ENCODE peak calls at places on chromosomes 7 and 10, in four cellular contexts. One of them, this sample, is unnamed.

GRCh38 chr10:78556700-78557432 is 511.9 kb upstream of the ZMIZ1 start:
- DNase-seq in pancreas: no peak
- DNase-seq in thoracic aorta: no peak
- DNase-seq in heart right ventricle: no peak
- DNase-seq in this sample: no peak

GRCh38 chr7:27107901-27108381 is 5.5 kb upstream of the HOXA2 start:
- DNase-seq in pancreas: no peak
- DNase-seq in thoracic aorta: no peak
- DNase-seq in heart right ventricle: no peak
- DNase-seq in this sample: no peak

GRCh38 chr7:143407296-143408246 is 1.1 kb downstream of the EPHA1 start:
- DNase-seq in pancreas: no peak
- DNase-seq in thoracic aorta: no peak
- DNase-seq in heart right ventricle: no peak
- DNase-seq in this sample: no peak

GRCh38 chr10:44263771-44264170 is 121.1 kb downstream of the CXCL12 start:
- DNase-seq in pancreas: no peak
- DNase-seq in thoracic aorta: no peak
- DNase-seq in heart right ventricle: no peak
- DNase-seq in this sample: no peak

GRCh38 chr7:47513741-47514241 is 68.1 kb downstream of the TNS3 start:
- DNase-seq in pancreas: no peak
- DNase-seq in thoracic aorta: no peak
- DNase-seq in heart right ventricle: no peak
- DNase-seq in this sample: peak; percentile 94

GRCh38 chr10:69253171-69253570 is 25.1 kb upstream of the HK1 start:
- DNase-seq in pancreas: no peak
- DNase-seq in thoracic aorta: no peak
- DNase-seq in heart right ventricle: no peak
- DNase-seq in this sample: no peak

GRCh38 chr10:126571203-126571602 is 99.3 kb downstream of the C10orf90 start:
- DNase-seq in pancreas: peak; percentile 77
- DNase-seq in thoracic aorta: no peak
- DNase-seq in heart right ventricle: no peak
- DNase-seq in this sample: no peak

GRCh38 chr10:49512121-49512809 is 26.7 kb downstream of the ERCC6 start:
- DNase-seq in pancreas: no peak
- DNase-seq in thoracic aorta: no peak
- DNase-seq in heart right ventricle: no peak
- DNase-seq in this sample: no peak

GRCh38 chr7:32871624-32872371 is 19.8 kb downstream of the KBTBD2 start:
- DNase-seq in pancreas: no peak
- DNase-seq in thoracic aorta: no peak
- DNase-seq in heart right ventricle: no peak
- DNase-seq in this sample: no peak

GRCh38 chr10:120977892-120978291 is 126.7 kb downstream of the WDR11 start:
- DNase-seq in pancreas: no peak
- DNase-seq in thoracic aorta: no peak
- DNase-seq in heart right ventricle: no peak
- DNase-seq in this sample: no peak

GRCh38 chr7:151081170-151082101 is 827 bp upstream of the FASTK start:
- DNase-seq in pancreas: peak; percentile 69
- DNase-seq in thoracic aorta: no peak
- DNase-seq in heart right ventricle: no peak
- DNase-seq in this sample: no peak

GRCh38 chr7:3482147-3482921 is 181.3 kb downstream of the SDK1 start:
- DNase-seq in pancreas: no peak
- DNase-seq in thoracic aorta: no peak
- DNase-seq in heart right ventricle: no peak
- DNase-seq in this sample: peak; percentile 3

GRCh38 chr10:131970946-131971345 is 10.8 kb downstream of the BNIP3 start:
- DNase-seq in pancreas: no peak
- DNase-seq in thoracic aorta: no peak
- DNase-seq in heart right ventricle: no peak
- DNase-seq in this sample: no peak

GRCh38 chr7:120583835-120584586 is 273.9 kb downstream of the TSPAN12 start:
- DNase-seq in pancreas: no peak
- DNase-seq in thoracic aorta: no peak
- DNase-seq in heart right ventricle: no peak
- DNase-seq in this sample: peak; percentile 57

GRCh38 chr10:33422779-33423520 is 88.5 kb upstream of the NRP1 start:
- DNase-seq in pancreas: peak; percentile 80
- DNase-seq in thoracic aorta: no peak
- DNase-seq in heart right ventricle: no peak
- DNase-seq in this sample: no peak

GRCh38 chr7:111424768-111425167 is 137.5 kb downstream of the IMMP2L start:
- DNase-seq in pancreas: no peak
- DNase-seq in thoracic aorta: no peak
- DNase-seq in heart right ventricle: no peak
- DNase-seq in this sample: no peak

GRCh38 chr10:129025774-129026173 is 441.3 kb upstream of the MGMT start:
- DNase-seq in pancreas: no peak
- DNase-seq in thoracic aorta: no peak
- DNase-seq in heart right ventricle: no peak
- DNase-seq in this sample: no peak

GRCh38 chr7:3039787-3040186 is 3.9 kb downstream of the CARD11 start:
- DNase-seq in pancreas: no peak
- DNase-seq in thoracic aorta: no peak
- DNase-seq in heart right ventricle: no peak
- DNase-seq in this sample: no peak

GRCh38 chr10:69101451-69102095 is 13.7 kb downstream of the SRGN start:
- DNase-seq in pancreas: no peak
- DNase-seq in thoracic aorta: no peak
- DNase-seq in heart right ventricle: no peak
- DNase-seq in this sample: no peak

GRCh38 chr7:125061776-125062397 is 132.3 kb upstream of the POT1 start:
- DNase-seq in pancreas: no peak
- DNase-seq in thoracic aorta: no peak
- DNase-seq in heart right ventricle: no peak
- DNase-seq in this sample: no peak

GRCh38 chr10:12062754-12063482 is 5.8 kb upstream of the DHTKD1 start:
- DNase-seq in pancreas: no peak
- DNase-seq in thoracic aorta: no peak
- DNase-seq in heart right ventricle: no peak
- DNase-seq in this sample: no peak

GRCh38 chr7:105831824-105832535 is 44.4 kb downstream of the ATXN7L1 start:
- DNase-seq in pancreas: no peak
- DNase-seq in thoracic aorta: no peak
- DNase-seq in heart right ventricle: no peak
- DNase-seq in this sample: no peak

GRCh38 chr7:140645166-140645565 is 4.6 kb upstream of the DENND2A start:
- DNase-seq in pancreas: no peak
- DNase-seq in thoracic aorta: no peak
- DNase-seq in heart right ventricle: no peak
- DNase-seq in this sample: no peak

GRCh38 chr10:46541017-46541661 is 15.3 kb downstream of the GPRIN2 start:
- DNase-seq in pancreas: peak; percentile 65
- DNase-seq in thoracic aorta: no peak
- DNase-seq in heart right ventricle: no peak
- DNase-seq in this sample: no peak

GRCh38 chr10:54372164-54372563 is 428.9 kb downstream of the PCDH15 start:
- DNase-seq in pancreas: no peak
- DNase-seq in thoracic aorta: no peak
- DNase-seq in heart right ventricle: no peak
- DNase-seq in this sample: no peak

GRCh38 chr10:122280156-122280555 is 9.1 kb downstream of the BTBD16 start:
- DNase-seq in pancreas: no peak
- DNase-seq in thoracic aorta: no peak
- DNase-seq in heart right ventricle: no peak
- DNase-seq in this sample: no peak

GRCh38 chr7:140534743-140535142 is 55.4 kb upstream of the MKRN1 start:
- DNase-seq in pancreas: no peak
- DNase-seq in thoracic aorta: no peak
- DNase-seq in heart right ventricle: peak; percentile 24
- DNase-seq in this sample: no peak

GRCh38 chr7:21616796-21617436 is 74.1 kb downstream of the DNAH11 start:
- DNase-seq in pancreas: no peak
- DNase-seq in thoracic aorta: no peak
- DNase-seq in heart right ventricle: no peak
- DNase-seq in this sample: no peak

GRCh38 chr10:46028584-46029570 is 1.5 kb downstream of the NCOA4 start:
- DNase-seq in pancreas: no peak
- DNase-seq in thoracic aorta: no peak
- DNase-seq in heart right ventricle: no peak
- DNase-seq in this sample: peak; percentile 51

GRCh38 chr7:79461660-79462059 is 8.2 kb upstream of the MAGI2 start:
- DNase-seq in pancreas: no peak
- DNase-seq in thoracic aorta: no peak
- DNase-seq in heart right ventricle: no peak
- DNase-seq in this sample: peak; percentile 33

GRCh38 chr10:117884592-117884991 is 162.1 kb downstream of the RAB11FIP2 start:
- DNase-seq in pancreas: no peak
- DNase-seq in thoracic aorta: no peak
- DNase-seq in heart right ventricle: no peak
- DNase-seq in this sample: no peak

GRCh38 chr10:89535185-89536012 is at the start of gene SLC16A12:
- DNase-seq in pancreas: peak; percentile 56
- DNase-seq in thoracic aorta: no peak
- DNase-seq in heart right ventricle: peak; percentile 40
- DNase-seq in this sample: no peak

GRCh38 chr7:157991761-157992160 is 595.9 kb downstream of the PTPRN2 start:
- DNase-seq in pancreas: no peak
- DNase-seq in thoracic aorta: no peak
- DNase-seq in heart right ventricle: no peak
- DNase-seq in this sample: no peak

GRCh38 chr7:26853788-26854393 is 10.5 kb downstream of the SKAP2 start:
- DNase-seq in pancreas: no peak
- DNase-seq in thoracic aorta: no peak
- DNase-seq in heart right ventricle: no peak
- DNase-seq in this sample: no peak

DNA sequence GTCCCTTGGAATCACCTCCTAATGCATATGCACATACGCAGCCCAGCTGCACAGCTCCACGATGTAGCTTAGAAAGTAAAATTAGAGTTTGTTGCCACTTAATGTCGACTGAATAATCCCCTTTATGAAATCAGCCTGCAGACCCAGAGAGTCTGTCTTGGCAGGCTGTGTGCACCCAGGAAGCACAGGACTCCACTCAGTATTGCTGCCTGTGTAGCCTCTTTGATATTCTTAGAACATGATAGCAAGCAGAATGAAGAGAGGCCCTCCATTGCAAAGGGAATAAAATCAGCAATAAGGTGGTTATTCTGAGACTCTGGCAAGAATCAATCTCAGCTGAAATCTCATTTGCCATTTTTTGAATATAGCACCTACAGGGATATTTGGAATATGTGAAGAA is 1.7 kb downstream of the NPSR1 start:
- DNase-seq in pancreas: no peak
- DNase-seq in thoracic aorta: no peak
- DNase-seq in heart right ventricle: no peak
- DNase-seq in this sample: no peak
- H3K9me3 ChIP-seq in pancreas: no peaks in the 10 kb centered on the region
- H3K9me3 ChIP-seq in thoracic aorta: no peaks in the 10 kb centered on the region
- H3K9me3 ChIP-seq in heart right ventricle: no peaks in the 10 kb centered on the region
- H3K9me3 ChIP-seq in this sample: peaks cover 4% of the 10 kb centered on the region

DNA sequence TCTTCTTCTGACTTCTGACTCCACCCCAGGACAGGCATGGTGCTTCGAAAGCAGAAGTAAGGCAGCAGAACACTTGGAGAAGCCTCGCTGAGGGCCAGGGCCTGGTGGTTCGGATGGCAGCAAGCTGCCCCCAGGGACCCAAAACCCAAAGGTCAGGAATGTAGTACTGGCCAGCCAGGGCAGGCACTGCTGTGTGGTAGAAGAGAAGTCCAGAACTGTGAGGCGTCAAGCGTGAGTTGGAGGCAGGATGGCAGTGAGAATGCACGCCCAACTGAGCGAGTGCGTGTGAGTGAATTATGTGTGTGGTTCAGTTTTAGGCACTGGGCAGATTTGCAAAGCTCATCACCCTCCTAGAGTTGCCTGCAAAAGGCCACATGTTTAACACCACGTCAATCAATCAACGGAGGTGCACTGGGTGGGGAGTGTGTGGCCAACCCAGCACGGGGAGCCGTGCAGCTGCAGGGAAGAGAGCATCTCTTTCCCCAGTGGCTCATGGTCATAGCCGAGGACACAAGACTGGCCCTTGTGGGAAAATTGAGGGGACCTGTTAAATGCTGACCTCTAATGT is 144.3 kb downstream of the KCNMA1 start:
- DNase-seq in pancreas: no peak
- DNase-seq in thoracic aorta: no peak
- DNase-seq in heart right ventricle: no peak
- DNase-seq in this sample: no peak
- H3K27ac ChIP-seq in pancreas: no peak overlapping the region
- H3K27ac ChIP-seq in thoracic aorta: no peak overlapping the region
- H3K27ac ChIP-seq in heart right ventricle: no peak overlapping the region
- H3K27ac ChIP-seq in this sample: no peak overlapping the region

GRCh38 chr7:64998865-64999164 is 7.7 kb downstream of the ERV3-1 start:
- DNase-seq in pancreas: no peak
- DNase-seq in thoracic aorta: no peak
- DNase-seq in heart right ventricle: no peak
- DNase-seq in this sample: no peak
- H3K9me3 ChIP-seq in pancreas: no peaks in the 10 kb centered on the region
- H3K9me3 ChIP-seq in thoracic aorta: peaks cover 5% of the 10 kb centered on the region
- H3K9me3 ChIP-seq in heart right ventricle: peaks cover 81% of the 10 kb centered on the region
- H3K9me3 ChIP-seq in this sample: peaks cover 67% of the 10 kb centered on the region

GRCh38 chr7:69786707-69787395 is 188.6 kb downstream of the AUTS2 start:
- DNase-seq in pancreas: no peak
- DNase-seq in thoracic aorta: no peak
- DNase-seq in heart right ventricle: no peak
- DNase-seq in this sample: no peak
- H3K27ac ChIP-seq in pancreas: no peak overlapping the region
- H3K27ac ChIP-seq in thoracic aorta: no peak overlapping the region
- H3K27ac ChIP-seq in heart right ventricle: no peak overlapping the region
- H3K27ac ChIP-seq in this sample: no peak overlapping the region

GRCh38 chr7:138527746-138528223 is 67.7 kb downstream of the TRIM24 start:
- DNase-seq in pancreas: no peak
- DNase-seq in thoracic aorta: no peak
- DNase-seq in heart right ventricle: no peak
- DNase-seq in this sample: no peak
- H3K9me3 ChIP-seq in pancreas: peaks cover 14% of the 10 kb centered on the region
- H3K9me3 ChIP-seq in thoracic aorta: peaks cover 26% of the 10 kb centered on the region
- H3K9me3 ChIP-seq in heart right ventricle: peaks cover 47% of the 10 kb centered on the region
- H3K9me3 ChIP-seq in this sample: peaks cover 9% of the 10 kb centered on the region

GRCh38 chr7:107394301-107394700 is 75.6 kb upstream of the GPR22 start:
- DNase-seq in pancreas: no peak
- DNase-seq in thoracic aorta: no peak
- DNase-seq in heart right ventricle: no peak
- DNase-seq in this sample: no peak

GRCh38 chr7:107396081-107396480 is 73.8 kb upstream of the GPR22 start:
- DNase-seq in pancreas: no peak
- DNase-seq in thoracic aorta: no peak
- DNase-seq in heart right ventricle: no peak
- DNase-seq in this sample: no peak

GRCh38 chr7:107394831-107395230 is 75.0 kb upstream of the GPR22 start:
- DNase-seq in pancreas: no peak
- DNase-seq in thoracic aorta: no peak
- DNase-seq in heart right ventricle: no peak
- DNase-seq in this sample: no peak

GRCh38 chr7:107398161-107398560 is 71.7 kb upstream of the GPR22 start:
- DNase-seq in pancreas: no peak
- DNase-seq in thoracic aorta: no peak
- DNase-seq in heart right ventricle: no peak
- DNase-seq in this sample: no peak

GRCh38 chr7:107396990-107397389 is 72.9 kb upstream of the GPR22 start:
- DNase-seq in pancreas: no peak
- DNase-seq in thoracic aorta: no peak
- DNase-seq in heart right ventricle: no peak
- DNase-seq in this sample: no peak
- H3K27ac ChIP-seq in pancreas: no peak overlapping the region
- H3K27ac ChIP-seq in thoracic aorta: no peak overlapping the region
- H3K27ac ChIP-seq in heart right ventricle: no peak overlapping the region
- H3K27ac ChIP-seq in this sample: no peak overlapping the region

This sample was measured in AG04450.